ENCODE peak calls at places on chromosomes 7 and 10, in four cellular contexts. C is neuronal stem cell, B is H9, E is mesenchymal stem cell. K is an unnamed sample. For H3K4me1, the result is how much of the 10 kb centered on the place peaks cover.

GRCh38 chr7:141541375-141541774 is 9.8 kb upstream of the AGK start:
- DNase-seq in C (no peak), B (no peak), E (no peak), K (no peak)

GRCh38 chr7:27423290-27423689 is 180.7 kb downstream of the EVX1 start:
- DNase-seq in C (no peak), B (no peak), E (no peak), K (no peak)

GRCh38 chr10:16779375-16779774 is 37.8 kb downstream of the RSU1 start:
- DNase-seq in C (no peak), B (no peak), E (no peak), K (no peak)

GRCh38 chr10:124005991-124006392 is 87.4 kb downstream of the CHST15 start:
- DNase-seq in C (no peak), B (no peak), E (peak), K (no peak)

GRCh38 chr10:122291739-122292138 is 20.6 kb downstream of the BTBD16 start:
- DNase-seq in C (no peak), B (no peak), E (no peak), K (no peak)

GRCh38 chr7:80942261-80943041 is 23.6 kb upstream of the SEMA3C start:
- DNase-seq in C (no peak), B (no peak), E (peak), K (peak)

GRCh38 chr10:95815701-95816100 is 59.7 kb downstream of the ENTPD1 start:
- DNase-seq in C (no peak), B (no peak), E (no peak), K (no peak)

GRCh38 chr7:21617916-21618390 is 75.1 kb downstream of the DNAH11 start:
- DNase-seq in C (no peak), B (no peak), E (peak), K (peak)

DNA sequence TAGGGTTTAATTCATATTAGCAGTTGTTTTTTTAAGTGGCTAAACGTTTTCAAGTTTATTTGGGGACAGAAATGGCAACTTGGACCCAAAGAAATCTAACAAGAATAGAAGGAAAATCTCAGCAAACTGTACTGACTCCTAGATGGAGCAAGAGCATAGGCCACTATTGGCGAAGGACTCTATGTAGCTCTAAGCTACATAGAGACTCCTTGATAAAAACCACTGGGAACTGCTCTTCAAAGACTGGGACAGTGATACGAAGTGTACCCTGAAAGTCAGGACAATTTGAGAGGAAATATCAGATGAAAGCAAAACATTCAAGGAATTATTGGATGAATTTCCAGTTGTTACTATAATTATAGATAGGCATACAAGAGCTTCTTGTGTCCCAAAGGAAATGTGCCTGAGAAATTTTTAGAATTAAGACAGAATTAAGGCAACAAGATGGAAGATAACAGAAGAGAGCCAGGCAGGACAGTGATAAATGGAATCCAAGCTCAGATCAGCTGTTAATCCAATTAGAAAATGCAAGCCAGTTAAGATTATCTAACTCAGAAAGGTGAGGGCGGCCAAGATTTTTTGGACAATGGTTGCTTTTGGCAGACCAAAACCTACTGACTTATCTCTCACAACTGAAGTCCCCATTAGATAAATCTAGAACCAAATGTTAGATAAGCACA is 103.7 kb upstream of the IFRD1 start:
- DNase-seq in C (no peak), B (no peak), E (no peak), K (no peak)
- H2BK5ac ChIP-seq in C (no peak), B (no peak), E (no peak), K (no peak)

GRCh38 chr10:58756126-58756525 is 243.5 kb downstream of the BICC1 start:
- DNase-seq in C (no peak), B (no peak), E (peak), K (no peak)
- H3K23ac ChIP-seq in C (no peak), B (no peak), E (no peak), K (no peak)

GRCh38 chr7:101867265-101867664 is 49.8 kb downstream of the CUX1 start:
- DNase-seq in C (no peak), B (no peak), E (no peak), K (no peak)

GRCh38 chr7:101866328-101866727 is 48.9 kb downstream of the CUX1 start:
- DNase-seq in C (no peak), B (no peak), E (no peak), K (no peak)

GRCh38 chr7:101869901-101870290 is 52.5 kb downstream of the CUX1 start:
- DNase-seq in C (no peak), B (no peak), E (no peak), K (no peak)

GRCh38 chr7:101869026-101869900 is 51.8 kb downstream of the CUX1 start:
- DNase-seq in C (no peak), B (peak), E (no peak), K (peak)

GRCh38 chr7:101868191-101868950 is 50.9 kb downstream of the CUX1 start:
- DNase-seq in C (no peak), B (no peak), E (peak), K (no peak)
- H3K4me1 ChIP-seq in C (under half), B (under half), E (under half), K (under half)

GRCh38 chr10:5184987-5185386 is at the start of gene AKR1C8:
- DNase-seq in C (no peak), B (no peak), E (no peak), K (no peak)
- H2BK5ac ChIP-seq in C (no peak), B (no peak), E (no peak), K (peak)

DNA sequence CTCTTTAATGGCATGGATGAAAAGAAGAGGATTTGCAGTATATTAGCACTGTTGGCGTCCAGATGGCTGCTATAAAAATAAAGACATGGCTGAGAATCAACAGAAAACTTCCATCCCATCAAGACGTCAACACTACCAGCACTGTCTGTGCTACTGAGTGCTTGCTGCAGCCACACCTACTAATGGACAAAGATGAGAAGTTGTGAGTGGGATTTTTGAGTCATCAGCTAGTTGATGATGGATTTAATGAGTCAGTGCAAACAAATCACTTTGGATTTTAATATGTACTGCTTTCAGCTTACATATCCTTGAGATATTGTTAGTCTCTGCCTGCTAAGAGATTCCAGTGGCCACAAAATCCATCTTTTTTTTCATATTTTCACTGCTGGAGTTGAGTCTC is 631.0 kb upstream of the ANKRD30A start:
- DNase-seq in C (no peak), B (no peak), E (peak), K (no peak)
- H3K23ac ChIP-seq in C (no peak), B (no peak), E (no peak), K (no peak)

DNA sequence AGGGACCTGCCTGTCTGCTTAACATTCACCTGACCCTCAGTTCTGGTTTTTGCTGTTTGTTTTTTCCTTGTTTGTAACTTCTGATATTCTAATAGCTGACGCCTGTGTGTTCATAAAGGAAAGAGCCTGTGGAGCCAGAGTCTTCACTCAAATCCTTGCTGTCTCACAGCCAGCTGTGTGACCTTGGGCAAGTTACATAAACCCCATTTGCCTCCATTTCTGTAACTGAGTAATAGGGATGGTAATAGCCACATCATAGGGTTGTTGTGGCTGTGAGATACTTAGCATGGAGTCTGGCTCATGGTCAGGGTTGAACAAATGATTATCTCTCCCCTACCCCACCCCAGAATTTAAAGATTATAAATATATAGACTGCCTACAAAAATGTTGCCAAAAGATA is 27.0 kb downstream of the WBP1L start:
- DNase-seq in C (no peak), B (no peak), E (peak), K (no peak)
- H3K4me1 ChIP-seq in C (under half), B (under half), E (under half), K (under half)

GRCh38 chr10:47099445-47099844 is 188.2 kb downstream of the PTPN20 start:
- DNase-seq in C (no peak), B (peak), E (no peak), K (no peak)

GRCh38 chr10:47098238-47098637 is 187.0 kb downstream of the PTPN20 start:
- DNase-seq in C (no peak), B (no peak), E (no peak), K (no peak)

GRCh38 chr10:47101807-47102206 is 190.6 kb downstream of the PTPN20 start:
- DNase-seq in C (no peak), B (no peak), E (no peak), K (no peak)

GRCh38 chr10:47098964-47099363 is 187.7 kb downstream of the PTPN20 start:
- DNase-seq in C (no peak), B (peak), E (no peak), K (no peak)

DNA sequence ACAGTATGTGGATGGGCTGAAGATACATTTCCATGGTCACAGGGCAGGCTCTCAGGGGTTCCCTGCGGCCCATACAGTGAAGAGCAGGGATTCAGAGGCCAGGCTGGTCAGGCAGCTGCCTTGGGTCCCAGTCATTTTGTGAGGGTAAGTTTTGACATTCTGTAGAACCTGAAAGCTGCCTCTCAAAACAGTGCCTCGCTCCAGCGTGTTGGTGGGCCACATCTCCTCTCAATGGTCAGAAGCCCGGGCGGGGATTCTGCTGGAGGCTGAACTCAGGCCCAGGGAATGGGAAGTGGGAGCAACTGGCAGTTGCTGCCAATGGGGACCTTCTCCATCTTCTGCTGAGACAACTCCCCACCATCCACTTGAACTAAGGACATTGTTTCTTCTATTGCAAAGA is 190.0 kb downstream of the PTPN20 start:
- DNase-seq in C (no peak), B (peak), E (no peak), K (no peak)
- H2BK5ac ChIP-seq in C (no peak), B (no peak), E (no peak), K (no peak)

K was measured in mesendoderm.